ENCODE peak calls at places on chromosomes 2 and 18, in four cellular contexts. T is left lung, J is neural crest cell, L is spleen. X is an unnamed sample.

GRCh38 chr2:15964936-15965563 is 24.7 kb downstream of the MYCN start:
- DNase-seq in L (no peak), J (no peak), T (no peak), X (no peak)

GRCh38 chr2:108323619-108324018 is 34.9 kb downstream of the SULT1C2 start:
- DNase-seq in J (no peak), T (no peak), L (no peak), X (no peak)

GRCh38 chr2:66301073-66301766 is 133.7 kb upstream of the MEIS1 start:
- DNase-seq in L (no peak), T (no peak), J (no peak), X (no peak)

GRCh38 chr2:236604971-236605734 is 35.5 kb downstream of the ACKR3 start:
- DNase-seq in J (no peak), L (peak), T (no peak), X (no peak)

GRCh38 chr2:48699377-48699951 is 56.1 kb downstream of the LHCGR start:
- DNase-seq in L (no peak), J (no peak), T (no peak), X (no peak)

GRCh38 chr2:206531996-206532543 is 88.7 kb downstream of the ADAM23 start:
- DNase-seq in T (no peak), J (no peak), L (no peak), X (no peak)

GRCh38 chr18:73674466-73674865 is 473.2 kb downstream of the FBXO15 start:
- DNase-seq in J (no peak), L (no peak), T (no peak), X (no peak)

GRCh38 chr2:239595711-239596110 is 194.9 kb upstream of the HDAC4 start:
- DNase-seq in J (no peak), T (peak), L (peak), X (no peak)

GRCh38 chr2:226690471-226691024 is 109.1 kb downstream of the IRS1 start:
- DNase-seq in J (no peak), T (no peak), L (no peak), X (no peak)
- TF ChIP-seq CTCF in J (no peak), T (no peak), L (no peak), X (no peak)

GRCh38 chr18:32018331-32019250 is at the start of gene RNF125:
- DNase-seq in L (peak), J (peak), T (peak), X (peak)
- TF ChIP-seq CTCF in L (no peak), J (no peak), T (no peak), X (no peak)

GRCh38 chr2:134694411-134694810 is 24.4 kb downstream of the TMEM163 start:
- DNase-seq in T (no peak), L (no peak), J (no peak), X (no peak)

GRCh38 chr2:134690629-134691215 is 28.1 kb downstream of the TMEM163 start:
- DNase-seq in L (no peak), T (no peak), J (no peak), X (no peak)

GRCh38 chr2:134693359-134694330 is 25.2 kb downstream of the TMEM163 start:
- DNase-seq in J (no peak), L (no peak), T (no peak), X (no peak)

GRCh38 chr2:134689303-134689702 is 29.5 kb downstream of the TMEM163 start:
- DNase-seq in J (no peak), L (no peak), T (no peak), X (no peak)

DNA sequence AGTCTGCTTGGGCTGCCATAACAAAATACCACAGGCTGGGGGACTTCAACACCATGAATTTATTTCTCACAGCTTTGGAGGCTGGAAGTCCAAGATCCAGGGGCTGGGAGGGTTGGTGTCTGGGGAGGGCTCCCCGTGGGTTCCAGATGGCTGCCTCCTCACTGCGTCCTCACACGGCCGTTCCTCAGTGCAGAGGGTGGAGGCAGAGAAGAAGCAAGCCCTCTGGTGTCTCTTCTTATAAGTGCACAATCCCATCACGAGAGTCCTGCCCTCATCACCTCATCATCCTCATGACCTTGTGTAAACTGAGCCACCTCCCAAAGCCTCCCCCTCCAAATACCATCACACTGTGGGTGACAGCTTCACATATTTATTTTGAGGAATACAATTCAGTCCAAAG is 26.3 kb downstream of the TMEM163 start:
- DNase-seq in T (no peak), L (no peak), J (no peak), X (no peak)
- TF ChIP-seq CTCF in T (no peak), L (peak), J (no peak), X (peak)

GRCh38 chr18:76920974-76921373 is 98.6 kb downstream of the ZNF236 start:
- DNase-seq in J (no peak), T (no peak), L (no peak), X (no peak)

GRCh38 chr18:76927216-76927725 is 104.9 kb downstream of the ZNF236 start:
- DNase-seq in L (no peak), J (no peak), T (no peak), X (no peak)

GRCh38 chr18:76928179-76928868 is 106.0 kb downstream of the ZNF236 start:
- DNase-seq in T (no peak), J (no peak), L (no peak), X (no peak)

GRCh38 chr18:76922107-76922506 is 99.8 kb downstream of the ZNF236 start:
- DNase-seq in L (peak), T (no peak), J (peak), X (peak)

GRCh38 chr18:76923485-76924085 is 101.2 kb downstream of the ZNF236 start:
- DNase-seq in T (no peak), J (peak), L (no peak), X (no peak)
- TF ChIP-seq CTCF in T (no peak), J (peak), L (no peak), X (no peak)

GRCh38 chr18:12092398-12093229 is 1.0 kb upstream of the ANKRD62 start:
- DNase-seq in L (no peak), T (peak), J (no peak), X (no peak)
- TF ChIP-seq CTCF in L (no peak), T (no peak), J (peak), X (no peak)

GRCh38 chr2:96537734-96538486 is 1.4 kb downstream of the ARID5A start:
- DNase-seq in L (peak), J (no peak), T (peak), X (peak)

GRCh38 chr2:96534701-96535181 is 1.8 kb upstream of the ARID5A start:
- DNase-seq in L (peak), J (no peak), T (peak), X (no peak)

GRCh38 chr2:96537066-96537733 is 648 bp downstream of the ARID5A start:
- DNase-seq in L (peak), J (peak), T (peak), X (peak)

GRCh38 chr2:96535331-96535730 is 1.2 kb upstream of the ARID5A start:
- DNase-seq in T (no peak), L (peak), J (no peak), X (no peak)

DNA sequence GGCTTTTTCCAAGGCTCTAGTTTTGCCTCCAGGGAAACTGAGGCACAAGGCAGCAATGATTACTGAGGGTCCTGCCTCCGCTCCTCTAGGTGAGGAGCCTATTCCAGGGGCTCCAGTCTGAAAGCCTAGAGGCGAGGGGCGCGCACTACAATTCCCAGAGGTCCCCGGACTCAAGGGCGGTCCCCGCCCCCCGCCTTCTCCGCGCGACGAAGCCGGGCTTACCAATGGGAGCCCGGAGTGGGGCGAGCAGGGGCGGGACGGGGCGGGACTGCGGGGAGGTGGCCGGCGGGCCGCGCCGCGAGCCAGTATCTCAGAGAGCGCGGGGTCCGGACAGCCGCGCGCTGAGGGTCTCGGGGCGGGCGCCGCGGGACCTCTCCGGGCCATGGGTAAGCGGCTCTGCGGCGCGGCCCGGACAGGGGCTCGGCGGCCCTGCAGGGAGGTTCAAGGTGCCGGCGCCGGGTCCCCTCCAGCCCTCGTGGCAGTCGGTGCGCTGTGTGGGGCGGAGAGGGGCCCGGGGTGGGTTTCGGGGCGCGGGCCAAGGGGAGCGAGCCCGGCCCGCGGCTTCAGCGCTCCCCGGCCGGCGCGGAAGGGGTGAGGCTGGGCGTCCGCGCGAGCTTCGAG is at the start of gene ARID5A:
- DNase-seq in J (peak), L (peak), T (peak), X (peak)
- TF ChIP-seq CTCF in J (peak), L (peak), T (peak), X (peak)

GRCh38 chr2:2291500-2292260 is 39.4 kb downstream of the MYT1L start:
- DNase-seq in J (peak), L (no peak), T (peak), X (no peak)
- TF ChIP-seq CTCF in J (peak), L (peak), T (no peak), X (no peak)

DNA sequence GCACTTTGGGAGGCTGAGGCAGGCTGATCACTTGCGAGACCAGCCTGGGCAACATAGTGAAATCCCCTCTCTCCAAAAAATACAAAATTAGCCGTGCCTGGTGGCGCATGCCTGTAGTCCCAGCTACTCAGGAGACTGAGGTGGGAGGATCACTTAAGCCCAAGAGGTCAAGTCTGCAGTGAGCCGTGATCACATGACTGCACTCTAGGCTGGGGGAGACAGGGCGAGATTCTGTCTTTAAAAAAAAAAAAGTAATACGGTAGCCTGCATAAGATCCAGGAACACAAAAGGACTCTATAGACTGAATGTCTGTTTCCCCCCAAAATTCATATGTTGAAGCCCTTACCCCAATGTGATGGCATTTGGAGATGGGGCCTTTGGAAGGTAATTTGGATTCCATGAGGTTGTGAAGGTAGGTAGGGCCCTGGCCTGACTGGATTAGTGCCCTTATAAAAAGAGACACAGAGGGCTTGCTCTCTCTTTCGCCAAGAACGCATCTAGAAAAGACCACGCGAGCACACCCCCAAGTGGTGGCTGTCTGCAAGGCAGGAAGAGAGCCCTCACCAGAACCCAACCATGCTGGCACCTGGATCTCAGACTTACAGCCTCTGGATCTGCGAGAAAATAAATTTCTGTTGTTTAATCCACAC is 17.0 kb downstream of the MBOAT2 start:
- DNase-seq in L (no peak), J (peak), T (no peak), X (peak)
- TF ChIP-seq CTCF in L (no peak), J (peak), T (no peak), X (peak)

DNA sequence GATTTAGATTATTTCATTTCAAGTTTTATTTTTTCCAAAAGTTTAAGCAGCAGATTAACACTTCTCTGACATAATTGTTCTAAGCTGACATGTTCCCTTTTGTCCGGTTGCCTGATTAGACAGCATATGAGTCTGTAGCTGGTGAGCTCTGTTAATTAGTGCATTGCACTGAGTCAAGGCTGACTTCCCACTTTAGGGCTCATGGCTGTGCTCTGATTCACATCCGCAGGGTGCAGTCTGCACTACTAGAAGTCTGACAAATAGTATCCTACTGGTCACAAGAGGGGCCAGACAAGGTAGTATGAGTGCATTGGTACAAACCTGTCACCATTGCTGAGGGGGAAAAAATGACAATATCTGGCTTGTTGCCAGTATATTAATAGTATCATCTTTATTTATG is 443.9 kb upstream of the ZNF804A start:
- DNase-seq in J (no peak), T (no peak), L (no peak), X (no peak)
- TF ChIP-seq CTCF in J (no peak), T (no peak), L (no peak), X (no peak)

GRCh38 chr2:136871424-136871823 is 106.1 kb downstream of the THSD7B start:
- DNase-seq in L (no peak), T (no peak), J (no peak), X (no peak)

GRCh38 chr2:136874258-136874657 is 108.9 kb downstream of the THSD7B start:
- DNase-seq in J (no peak), T (no peak), L (no peak), X (peak)
- TF ChIP-seq CTCF in J (peak), T (no peak), L (no peak), X (no peak)